ENCODE peak calls at places on chromosomes 7 and 10, in seven cellular contexts. D is T-helper 9 cell; J is fibroblast of the aortic adventitia; Y is activated CD4-positive, CD25-positive, alpha-beta regulatory T cell treated with anti-CD3 and anti-CD28 coated beads, Interleukin-2, amount 50 U/mL, for 16 hours; M is cardiac septum; A is Kasumi-1; S is BJ. I is an unnamed sample.

GRCh38 chr7:53315986-53316385 is 280.6 kb downstream of the POM121L12 start:
- DNase-seq in S (no peak), Y (no peak), J (no peak), A (no peak), D (no peak), M (no peak), I (no peak)

GRCh38 chr7:114645451-114645850 is 230.8 kb downstream of the FOXP2 start:
- DNase-seq in S (no peak), Y (no peak), J (no peak), M (no peak), D (no peak), A (no peak), I (no peak)

GRCh38 chr7:5472432-5473315 is 49.0 kb upstream of the TNRC18 start:
- DNase-seq in M (no peak), Y (no peak), S (no peak), J (no peak), A (peak; percentile 99), D (no peak), I (no peak)

GRCh38 chr10:4812952-4813351 is 13.1 kb upstream of the AKR1E2 start:
- DNase-seq in Y (no peak), A (no peak), D (no peak), S (peak; percentile 36), J (peak; percentile 78), M (no peak), I (no peak)

GRCh38 chr7:2710901-2711551 is 23.0 kb downstream of the AMZ1 start:
- DNase-seq in J (no peak), S (no peak), M (no peak), A (no peak), D (peak; percentile 21), Y (peak; percentile 26), I (no peak)

GRCh38 chr7:95055295-95055694 is 147.9 kb downstream of the PPP1R9A start:
- DNase-seq in D (no peak), Y (no peak), A (no peak), M (no peak), S (no peak), J (no peak), I (no peak)

GRCh38 chr7:17832820-17833219 is 107.5 kb downstream of the SNX13 start:
- DNase-seq in Y (no peak), S (peak; percentile 25), J (no peak), M (no peak), D (no peak), A (no peak), I (no peak)

GRCh38 chr10:1316806-1317131 is 260.6 kb downstream of the WDR37 start:
- DNase-seq in M (no peak), S (no peak), Y (no peak), D (no peak), A (no peak), J (no peak), I (no peak)

GRCh38 chr7:134888141-134888740 is 98.1 kb upstream of the AGBL3 start:
- DNase-seq in A (no peak), D (no peak), M (no peak), S (no peak), Y (no peak), J (no peak), I (no peak)

GRCh38 chr7:957418-958220 is 3.1 kb upstream of the ADAP1 start:
- DNase-seq in Y (no peak), J (no peak), M (peak; percentile 90), D (no peak), S (no peak), A (no peak), I (peak; percentile 91)

GRCh38 chr10:7157091-7157490 is 253.7 kb downstream of the SFMBT2 start:
- DNase-seq in M (no peak), S (no peak), J (no peak), D (no peak), A (peak; percentile 86), Y (no peak), I (no peak)

GRCh38 chr7:94336009-94336408 is 58.7 kb upstream of the COL1A2 start:
- DNase-seq in A (no peak), J (no peak), Y (no peak), S (no peak), D (no peak), M (no peak), I (no peak)

GRCh38 chr7:121288894-121289293 is 39.9 kb upstream of the WNT16 start:
- DNase-seq in Y (no peak), S (no peak), J (peak; percentile 69), D (no peak), A (no peak), M (no peak), I (no peak)

GRCh38 chr7:99504281-99504602 is 220 bp upstream of the ZKSCAN5 start:
- DNase-seq in A (no peak), S (no peak), D (no peak), M (no peak), Y (no peak), J (no peak), I (peak; percentile 99)

GRCh38 chr10:128337860-128338378 is 211.7 kb upstream of the MKI67 start:
- DNase-seq in D (no peak), A (no peak), S (no peak), M (no peak), Y (no peak), J (no peak), I (no peak)

GRCh38 chr7:90408142-90408541 is 4.9 kb downstream of the CLDN12 start:
- DNase-seq in M (no peak), A (no peak), Y (no peak), J (no peak), S (no peak), D (no peak), I (no peak)

GRCh38 chr7:11343818-11344413 is 370.2 kb downstream of the PHF14 start:
- DNase-seq in J (peak; percentile 67), S (no peak), A (peak; percentile 25), D (no peak), M (no peak), Y (no peak), I (no peak)

GRCh38 chr7:25643285-25643684 is 415.0 kb upstream of the NPVF start:
- DNase-seq in J (no peak), M (no peak), D (no peak), Y (no peak), A (no peak), S (no peak), I (no peak)

GRCh38 chr7:130990178-130990832 is 256.3 kb upstream of the KLF14 start:
- DNase-seq in J (no peak), Y (no peak), S (no peak), A (no peak), D (no peak), M (no peak), I (no peak)

GRCh38 chr7:105376901-105377533 is 11.7 kb downstream of the SRPK2 start:
- DNase-seq in D (no peak), J (peak; percentile 34), S (no peak), M (no peak), A (no peak), Y (no peak), I (no peak)

GRCh38 chr10:112783653-112784426 is 166.2 kb upstream of the TCF7L2 start:
- DNase-seq in A (no peak), Y (no peak), D (no peak), J (no peak), M (no peak), S (no peak), I (no peak)

GRCh38 chr7:155553871-155554270 is 7.5 kb upstream of the CNPY1 start:
- DNase-seq in Y (no peak), M (no peak), A (no peak), J (no peak), D (no peak), S (no peak), I (no peak)

GRCh38 chr10:22042557-22043326 is 39.2 kb upstream of the DNAJC1 start:
- DNase-seq in J (peak; percentile 3), A (no peak), M (no peak), Y (no peak), S (no peak), D (no peak), I (no peak)

GRCh38 chr7:89777499-89777898 is 376.8 kb upstream of the STEAP1 start:
- DNase-seq in Y (no peak), S (no peak), M (no peak), D (no peak), A (no peak), J (no peak), I (no peak)

GRCh38 chr10:104033401-104033930 is 52.2 kb downstream of the COL17A1 start:
- DNase-seq in M (no peak), Y (no peak), A (no peak), D (no peak), J (no peak), S (no peak), I (no peak)

GRCh38 chr10:36711371-36711770 is 414.0 kb upstream of the ANKRD30A start:
- DNase-seq in S (no peak), Y (no peak), M (no peak), D (no peak), A (no peak), J (no peak), I (no peak)

GRCh38 chr10:29865700-29866355 is 193.6 kb downstream of the JCAD start:
- DNase-seq in Y (no peak), S (no peak), A (no peak), J (peak; percentile 23), D (no peak), M (no peak), I (no peak)

GRCh38 chr10:88165849-88166271 is 302.4 kb downstream of the PTEN start:
- DNase-seq in Y (no peak), A (no peak), M (no peak), J (peak; percentile 63), S (peak; percentile 67), D (no peak), I (no peak)

GRCh38 chr10:71581376-71581775 is 138.2 kb downstream of the C10orf105 start:
- DNase-seq in M (no peak), Y (no peak), S (no peak), J (no peak), A (no peak), D (no peak), I (no peak)

GRCh38 chr10:27190508-27190907 is 35.4 kb downstream of the MASTL start:
- DNase-seq in A (no peak), M (no peak), Y (no peak), D (no peak), J (no peak), S (no peak), I (no peak)

I was measured in spleen.